ENCODE peak calls at places on chromosomes 13 and 19, in eight cellular contexts. F is WTC11, D is nucleus accumbens, G is GM04503, U is neural progenitor cell, R is SHP77, X is EL, W is NCI-H2081. O is an unnamed sample.

GRCh38 chr13:37627428-37627827 is 28.9 kb upstream of the POSTN start:
- DNase-seq in F (no peak), D (no peak), G (no peak), U (no peak), R (no peak), X (no peak), W (peak), O (no peak)

GRCh38 chr13:33058816-33059215 is 42.6 kb downstream of the KL start:
- DNase-seq in F (no peak), D (no peak), G (no peak), U (no peak), R (no peak), X (no peak), W (no peak), O (no peak)

GRCh38 chr13:99331881-99332293 is 24.7 kb upstream of the GPR183 start:
- DNase-seq in F (no peak), D (no peak), G (no peak), U (no peak), R (no peak), X (no peak), W (no peak), O (no peak)

GRCh38 chr19:12647490-12648071 is 19.0 kb downstream of the MAN2B1 start:
- DNase-seq in F (peak), D (no peak), G (no peak), U (peak), R (no peak), X (peak), W (peak), O (no peak)

GRCh38 chr19:5691930-5692784 is 2.1 kb downstream of the RPL36 start:
- DNase-seq in F (no peak), D (no peak), G (no peak), U (no peak), R (no peak), X (peak), W (no peak), O (peak)

GRCh38 chr19:18460313-18460712 is 22.4 kb upstream of the ISYNA1 start:
- DNase-seq in F (no peak), D (no peak), G (no peak), U (no peak), R (no peak), X (peak), W (no peak), O (no peak)

GRCh38 chr13:25803626-25804025 is 248.2 kb downstream of the SHISA2 start:
- DNase-seq in F (no peak), D (no peak), G (no peak), U (no peak), R (no peak), X (no peak), W (no peak), O (no peak)

GRCh38 chr19:15404780-15405211 is 14.0 kb downstream of the AKAP8L start:
- DNase-seq in F (no peak), D (no peak), G (no peak), U (no peak), R (no peak), X (no peak), W (no peak), O (no peak)

GRCh38 chr19:47419037-47419783 is at the start of gene MEIS3:
- DNase-seq in F (no peak), D (no peak), G (no peak), U (peak), R (no peak), X (peak), W (no peak), O (no peak)

O was measured in RKO.